ENCODE peak calls at places on chromosome 15, in eight cellular contexts. B is Peyer's patch; U is stimulated activated naive CD8-positive, alpha-beta T cell treated with anti-CD3 and anti-CD28 coated beads, Interleukin-15, Interleukin-2, amounts not matched to agents 100 U/mL and 50 U/mL, for 24 hours; V is EL; N is HS-27A; L is stimulated activated CD4-positive, alpha-beta T cell treated with anti-CD3 and anti-CD28 coated beads, Interleukin-15, amount 100 ng/mL, for 1 hour; M is activated CD8-positive, alpha-beta memory T cell treated with anti-CD3 and anti-CD28 coated beads, Interleukin-2, amount 10 ng/mL, durations not matched to agents 7 days and 5 days; J is A172. O is an unnamed sample.
A peak's percentile ranks its signal among the peaks of the same experiment; 100 is the strongest.

GRCh38 chr15:45442497-45443135 is 64.3 kb upstream of the GATM start:
- DNase-seq in B (no peak), U (no peak), V (peak; percentile 65), N (no peak), L (no peak), M (no peak), J (no peak), O (no peak)

GRCh38 chr15:67946701-67947100 is 106.9 kb upstream of the RNU6-1 start:
- DNase-seq in B (no peak), U (no peak), V (no peak), N (no peak), L (no peak), M (no peak), J (no peak), O (no peak)

GRCh38 chr15:85029221-85029620 is 47.6 kb downstream of the PDE8A start:
- DNase-seq in B (no peak), U (no peak), V (no peak), N (no peak), L (no peak), M (no peak), J (no peak), O (no peak)

GRCh38 chr15:76158815-76159214 is 99.0 kb downstream of the TMEM266 start:
- DNase-seq in B (no peak), U (no peak), V (no peak), N (no peak), L (no peak), M (no peak), J (no peak), O (no peak)

GRCh38 chr15:72222433-72222832 is 8.6 kb downstream of the PKM start:
- DNase-seq in B (peak; percentile 69), U (no peak), V (peak; percentile 61), N (peak; percentile 73), L (no peak), M (no peak), J (peak; percentile 86), O (no peak)

GRCh38 chr15:81163961-81164800 is 30.1 kb downstream of the CFAP161 start:
- DNase-seq in B (no peak), U (no peak), V (no peak), N (no peak), L (no peak), M (no peak), J (peak; percentile 18), O (no peak)

GRCh38 chr15:38530113-38530512 is 34.5 kb downstream of the RASGRP1 start:
- DNase-seq in B (no peak), U (peak; percentile 46), V (peak; percentile 31), N (no peak), L (no peak), M (no peak), J (no peak), O (no peak)

GRCh38 chr15:41995476-41995855 is 23.1 kb upstream of the EHD4 start:
- DNase-seq in B (no peak), U (no peak), V (no peak), N (no peak), L (no peak), M (no peak), J (no peak), O (no peak)

GRCh38 chr15:73891328-73891975 is 18.1 kb downstream of the TBC1D21 start:
- DNase-seq in B (no peak), U (no peak), V (no peak), N (no peak), L (no peak), M (no peak), J (no peak), O (no peak)

GRCh38 chr15:51314391-51315337 is 23.7 kb downstream of the CYP19A1 start:
- DNase-seq in B (no peak), U (no peak), V (no peak), N (no peak), L (no peak), M (no peak), J (no peak), O (no peak)

O was measured in colonic mucosa.